ENCODE peak calls at places on chromosomes 4 and X, in four cellular contexts. O is K562, L is HepG2, G is WTC11. E is an unnamed sample.

GRCh38 chrX:53678667-53679066 is 7.9 kb downstream of the HUWE1 start:
- DNase-seq in O (no peak), G (no peak), L (no peak), E (peak; percentile 13)

GRCh38 chr4:148926861-148927260 is 484.6 kb upstream of the NR3C2 start:
- DNase-seq in O (no peak), G (no peak), L (no peak), E (no peak)

GRCh38 chr4:149999485-150000074 is 78.7 kb upstream of the DCLK2 start:
- DNase-seq in O (no peak), G (no peak), L (peak; percentile 32), E (peak; percentile 36)

GRCh38 chr4:78616046-78616498 is 64.5 kb downstream of the ANXA3 start:
- DNase-seq in G (no peak), O (no peak), L (no peak), E (no peak)

GRCh38 chr4:180589575-180589974 is 1653.6 kb upstream of the TENM3 start:
- DNase-seq in O (no peak), L (no peak), G (peak; percentile 19), E (no peak)

GRCh38 chrX:7088968-7089615 is 58.4 kb upstream of the STS start:
- DNase-seq in G (peak; percentile 48), L (no peak), O (no peak), E (no peak)

GRCh38 chr4:145069361-145069760 is 28.6 kb downstream of the ANAPC10 start:
- DNase-seq in O (no peak), L (no peak), G (no peak), E (no peak)

GRCh38 chr4:147108409-147108808 is 162.7 kb upstream of the TTC29 start:
- DNase-seq in L (no peak), G (no peak), O (no peak), E (no peak)

GRCh38 chr4:39732728-39733127 is 34.8 kb downstream of the UBE2K start:
- DNase-seq in O (no peak), L (no peak), G (no peak), E (peak; percentile 12)

GRCh38 chr4:73777612-73778011 is 37.2 kb downstream of the CXCL8 start:
- DNase-seq in G (no peak), L (no peak), O (no peak), E (no peak)

GRCh38 chr4:82648356-82648755 is 86.6 kb upstream of the TMEM150C start:
- DNase-seq in L (no peak), O (no peak), G (no peak), E (no peak)

GRCh38 chrX:151228935-151229334 is 52.6 kb downstream of the GPR50 start:
- DNase-seq in O (no peak), G (no peak), L (no peak), E (no peak)

GRCh38 chr4:67366341-67366861 is 178.9 kb downstream of the CENPC start:
- DNase-seq in L (no peak), O (peak; percentile 11), G (no peak), E (no peak)

GRCh38 chrX:79367907-79368306 is 773 bp upstream of the ITM2A start:
- DNase-seq in G (no peak), O (no peak), L (no peak), E (no peak)

GRCh38 chr4:23717528-23718248 is 172.2 kb downstream of the PPARGC1A start:
- DNase-seq in L (peak; percentile 17), O (peak; percentile 71), G (no peak), E (peak; percentile 37)

GRCh38 chrX:72297953-72298730 is 7.6 kb downstream of the CITED1 start:
- DNase-seq in L (peak; percentile 16), O (no peak), G (peak; percentile 33), E (peak; percentile 56)

GRCh38 chr4:117331817-117332216 is 246.4 kb upstream of the TRAM1L1 start:
- DNase-seq in O (no peak), L (no peak), G (no peak), E (no peak)

GRCh38 chrX:96703816-96704215 is 19.2 kb downstream of the DIAPH2 start:
- DNase-seq in O (no peak), G (no peak), L (no peak), E (no peak)

GRCh38 chr4:8184061-8184460 is 15.0 kb upstream of the SH3TC1 start:
- DNase-seq in O (no peak), L (no peak), G (no peak), E (no peak)

GRCh38 chr4:8186883-8187282 is 12.2 kb upstream of the SH3TC1 start:
- DNase-seq in G (no peak), L (no peak), O (no peak), E (no peak)

GRCh38 chr4:8182858-8183725 is 16.0 kb upstream of the SH3TC1 start:
- DNase-seq in L (no peak), O (peak; percentile 74), G (no peak), E (peak; percentile 53)

GRCh38 chr4:8185930-8186329 is 13.2 kb upstream of the SH3TC1 start:
- DNase-seq in L (no peak), O (no peak), G (no peak), E (no peak)

DNA sequence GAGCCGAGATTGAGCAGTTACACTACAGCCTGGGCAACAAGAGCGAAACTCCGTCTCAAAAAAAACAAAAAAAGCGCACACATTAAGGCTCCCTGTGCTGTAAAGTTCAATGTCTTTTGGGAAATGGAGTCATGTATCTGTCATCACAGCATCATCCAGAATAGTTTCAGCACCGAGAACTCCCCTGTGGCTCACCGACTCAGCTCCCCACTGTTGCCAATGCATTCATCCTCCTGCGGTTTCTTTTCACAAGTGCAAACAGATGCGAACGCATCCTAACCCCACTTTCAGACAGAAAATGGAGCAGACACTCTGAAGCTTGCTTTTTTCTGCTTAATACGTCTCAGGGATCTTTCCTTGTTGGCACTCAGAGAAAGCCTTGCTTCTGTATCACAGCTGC is 13.8 kb upstream of the SH3TC1 start:
- DNase-seq in O (no peak), L (no peak), G (no peak), E (no peak)
- TF ChIP-seq NR3C1 in O (no peak), L (no peak), G (no peak), E (no peak)

GRCh38 chr4:94160774-94161173 is 46.9 kb upstream of the SMARCAD1 start:
- DNase-seq in O (no peak), L (no peak), G (no peak), E (no peak)
- TF ChIP-seq NR3C1 in O (no peak), L (no peak), G (no peak), E (no peak)

GRCh38 chr4:48692897-48693296 is 87.2 kb downstream of the FRYL start:
- DNase-seq in G (no peak), L (no peak), O (no peak), E (no peak)

GRCh38 chr4:48698029-48698901 is 81.8 kb downstream of the FRYL start:
- DNase-seq in O (no peak), L (peak; percentile 75), G (no peak), E (peak; percentile 64)

GRCh38 chr4:48692023-48692422 is 88.1 kb downstream of the FRYL start:
- DNase-seq in L (no peak), O (no peak), G (no peak), E (no peak)

GRCh38 chr4:48693856-48694574 is 86.1 kb downstream of the FRYL start:
- DNase-seq in L (no peak), O (no peak), G (no peak), E (no peak)

GRCh38 chr4:48694824-48695223 is 85.3 kb downstream of the FRYL start:
- DNase-seq in G (no peak), O (no peak), L (no peak), E (no peak)
- TF ChIP-seq NR3C1 in G (no peak), O (no peak), L (no peak), E (no peak)

DNA sequence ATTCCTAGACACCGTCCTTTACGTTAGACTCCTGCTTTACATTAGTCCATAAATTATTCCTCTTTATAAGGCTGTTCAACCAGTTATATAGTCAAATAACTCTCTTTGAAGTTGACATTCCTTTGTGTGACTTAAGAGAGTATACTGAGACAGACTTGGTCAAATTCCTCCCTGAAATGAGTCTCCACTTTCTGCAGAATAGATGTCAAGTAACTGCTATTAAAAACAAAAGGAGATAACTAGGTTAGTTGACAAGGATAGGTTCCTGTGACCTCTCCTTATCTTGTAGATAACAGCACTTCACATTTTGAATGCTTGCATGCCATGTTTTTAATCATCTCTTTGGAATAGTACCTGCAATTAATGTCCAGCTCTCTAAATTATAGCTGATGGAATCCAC is 5.7 kb downstream of the GUCY1A1 start:
- DNase-seq in L (no peak), O (no peak), G (no peak), E (no peak)
- TF ChIP-seq NR3C1 in L (no peak), O (no peak), G (no peak), E (no peak)

DNA sequence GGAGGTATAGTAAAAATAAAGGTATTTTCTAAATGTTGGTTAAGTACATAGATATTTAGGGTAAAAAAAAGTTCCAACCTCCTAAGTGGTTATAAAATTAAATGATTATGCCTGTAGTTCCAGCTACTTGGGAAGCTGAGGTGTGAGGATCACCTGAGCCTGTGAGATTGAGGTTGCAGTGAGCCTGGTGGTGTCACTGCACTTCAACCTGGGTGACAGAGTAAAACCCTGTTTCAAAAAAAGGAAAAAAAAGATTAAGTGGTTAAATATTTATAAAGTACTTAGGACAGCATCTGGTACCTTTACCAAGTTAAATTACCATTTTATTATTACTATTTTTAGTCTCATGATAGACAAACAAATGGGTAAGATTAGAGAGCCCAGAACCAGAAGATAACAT is 1801.0 kb downstream of the C4orf33 start:
- DNase-seq in L (no peak), G (no peak), O (no peak), E (no peak)
- TF ChIP-seq NR3C1 in L (no peak), G (no peak), O (no peak), E (no peak)

GRCh38 chr4:6265546-6265945 is 4.1 kb upstream of the WFS1 start:
- DNase-seq in L (no peak), G (no peak), O (no peak), E (no peak)
- TF ChIP-seq NR3C1 in L (no peak), G (no peak), O (no peak), E (no peak)

DNA sequence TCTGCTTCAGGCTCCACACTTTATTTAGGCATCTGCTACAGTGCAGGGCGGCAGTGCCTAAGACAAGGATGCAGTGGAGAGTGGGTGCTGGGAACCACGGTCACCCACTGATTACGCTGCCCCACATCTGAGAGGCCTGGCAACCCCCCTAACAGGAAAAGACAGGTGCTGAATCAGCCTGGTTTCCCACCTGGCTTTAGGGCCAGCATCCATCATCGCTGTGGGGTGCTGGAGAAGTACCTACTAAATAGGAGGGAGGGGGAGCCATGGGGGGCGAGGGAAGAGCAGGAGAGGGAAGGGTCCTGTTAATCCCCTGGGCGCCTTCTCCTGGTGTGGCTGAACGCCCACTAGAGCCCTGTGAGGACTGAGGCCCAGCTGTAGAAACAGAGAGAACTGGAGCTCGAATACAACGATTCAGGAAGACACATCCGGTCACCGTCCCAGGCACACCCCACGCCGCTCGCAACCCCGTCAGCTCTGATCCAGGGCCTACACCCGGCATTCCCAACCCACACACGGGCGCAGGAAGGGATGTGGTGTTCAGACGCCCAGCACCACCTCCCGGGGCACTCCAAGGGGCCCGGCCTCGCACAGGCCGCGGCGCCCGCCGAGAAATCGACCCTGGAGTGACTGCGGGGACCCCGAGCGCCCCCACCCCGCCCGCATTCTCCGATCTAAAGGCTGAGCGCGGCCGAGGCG is 554 bp downstream of the DCTD start:
- DNase-seq in G (peak; percentile 41), L (no peak), O (no peak), E (peak; percentile 47)
- TF ChIP-seq NR3C1 in G (no peak), L (no peak), O (no peak), E (no peak)

GRCh38 chr4:85747871-85748491 is 273.0 kb downstream of the ARHGAP24 start:
- DNase-seq in G (peak; percentile 19), O (peak; percentile 40), L (peak; percentile 53), E (peak; percentile 7)
- TF ChIP-seq NR3C1 in G (no peak), O (no peak), L (no peak), E (no peak)

E was measured in A549.